ENCODE peak calls at places on chromosomes 13 and 19, in seven cellular contexts. M is fibroblast of mammary gland; W is hepatic stellate cell; H is memory B cell; C is fibroblast of pulmonary artery; N is CD8-positive, alpha-beta T cell; T is GM12865. Y is an unnamed sample.

GRCh38 chr19:40550951-40551350 is 25.7 kb upstream of the SHKBP1 start:
- DNase-seq in N (no peak), H (no peak), C (no peak), M (no peak), W (no peak), T (no peak), Y (no peak)

GRCh38 chr13:98910501-98910951 is 67.3 kb downstream of the DOCK9 start:
- DNase-seq in M (peak), T (peak), H (no peak), N (peak), C (peak), W (peak), Y (peak)

GRCh38 chr19:21593934-21594844 is 88.8 kb downstream of the ZNF429 start:
- DNase-seq in N (no peak), C (no peak), H (no peak), W (no peak), M (no peak), T (no peak), Y (no peak)

GRCh38 chr13:44188257-44188656 is 185.4 kb upstream of the SERP2 start:
- DNase-seq in N (no peak), H (no peak), W (no peak), T (no peak), M (peak), C (peak), Y (peak)

GRCh38 chr13:74250738-74251190 is 116.6 kb upstream of the KLF12 start:
- DNase-seq in N (no peak), T (no peak), C (peak), W (no peak), M (peak), H (no peak), Y (peak)

GRCh38 chr19:10193666-10194499 is 870 bp downstream of the DNMT1 start:
- DNase-seq in W (peak), T (peak), M (peak), H (no peak), C (peak), N (no peak), Y (peak)

GRCh38 chr19:30739394-30739793 is 367.2 kb downstream of the ZNF536 start:
- DNase-seq in N (no peak), T (no peak), M (peak), W (no peak), H (no peak), C (no peak), Y (no peak)

GRCh38 chr19:15456871-15457700 is 7.3 kb downstream of the RASAL3 start:
- DNase-seq in N (no peak), M (no peak), C (no peak), H (no peak), W (no peak), T (peak), Y (no peak)

GRCh38 chr19:18339703-18340102 is 695 bp upstream of the PGPEP1 start:
- DNase-seq in M (peak), W (peak), H (no peak), N (no peak), T (peak), C (peak), Y (peak)

GRCh38 chr19:49488046-49488862 is 846 bp downstream of the RPL13A start:
- DNase-seq in W (no peak), N (no peak), H (no peak), M (no peak), T (peak), C (no peak), Y (no peak)

GRCh38 chr19:51000981-51001380 is 423 bp downstream of the KLK8 start:
- DNase-seq in N (no peak), T (no peak), H (no peak), W (no peak), M (no peak), C (no peak), Y (no peak)

GRCh38 chr13:95535243-95535642 is 17.3 kb upstream of the CLDN10 start:
- DNase-seq in C (peak), N (no peak), M (peak), W (no peak), T (peak), H (no peak), Y (peak)

GRCh38 chr13:101575591-101575990 is 123.1 kb downstream of the ITGBL1 start:
- DNase-seq in W (no peak), N (no peak), T (no peak), H (no peak), C (no peak), M (peak), Y (no peak)

GRCh38 chr13:37375071-37375470 is 223.5 kb downstream of the POSTN start:
- DNase-seq in M (no peak), C (no peak), H (no peak), W (no peak), T (no peak), N (no peak), Y (no peak)

GRCh38 chr13:20911037-20911436 is 8.5 kb upstream of the XPO4 start:
- DNase-seq in T (no peak), W (no peak), N (no peak), H (no peak), M (no peak), C (no peak), Y (peak)

GRCh38 chr19:1651548-1652394 is 644 bp downstream of the TCF3 start:
- DNase-seq in H (no peak), T (peak), M (peak), N (peak), W (peak), C (peak), Y (no peak)

GRCh38 chr19:46661735-46662592 is 982 bp upstream of the DACT3 start:
- DNase-seq in H (peak), N (peak), M (peak), T (peak), C (peak), W (peak), Y (peak)

GRCh38 chr19:13181747-13182388 is 31.7 kb downstream of the IER2 start:
- DNase-seq in H (no peak), T (peak), M (peak), N (peak), C (peak), W (peak), Y (no peak)

GRCh38 chr13:52845334-52845761 is 3.1 kb downstream of the PCDH8 start:
- DNase-seq in H (no peak), T (no peak), M (no peak), C (no peak), N (no peak), W (no peak), Y (no peak)

GRCh38 chr19:35220315-35220921 is 8.1 kb downstream of the FAM187B start:
- DNase-seq in T (no peak), H (no peak), C (peak), M (no peak), N (no peak), W (no peak), Y (no peak)

GRCh38 chr13:103839460-103839859 is 773.2 kb upstream of the SLC10A2 start:
- DNase-seq in T (no peak), H (no peak), C (no peak), N (no peak), W (no peak), M (no peak), Y (no peak)

GRCh38 chr19:51772977-51773376 is 12.0 kb downstream of the FPR2 start:
- DNase-seq in N (no peak), C (no peak), H (no peak), M (no peak), W (no peak), T (no peak), Y (peak)

GRCh38 chr19:1001538-1002166 is 1.4 kb downstream of the GRIN3B start:
- DNase-seq in M (no peak), N (peak), W (peak), T (peak), C (no peak), H (peak), Y (peak)

GRCh38 chr19:34998777-34999497 is 1.2 kb upstream of the GRAMD1A start:
- DNase-seq in N (no peak), C (no peak), H (no peak), W (no peak), T (no peak), M (no peak), Y (no peak)

GRCh38 chr13:101514695-101515275 is 62.3 kb downstream of the ITGBL1 start:
- DNase-seq in W (no peak), H (peak), N (peak), C (peak), M (peak), T (peak), Y (peak)

GRCh38 chr19:19098084-19098702 is 34.4 kb downstream of the SLC25A42 start:
- DNase-seq in W (no peak), T (no peak), M (no peak), N (no peak), H (no peak), C (no peak), Y (no peak)

GRCh38 chr13:34722931-34723330 is 219.1 kb upstream of the NBEA start:
- DNase-seq in C (no peak), W (no peak), H (no peak), M (no peak), N (no peak), T (no peak), Y (no peak)

GRCh38 chr19:410243-410781 is 1.4 kb upstream of the C2CD4C start:
- DNase-seq in N (no peak), W (no peak), H (no peak), C (no peak), M (no peak), T (no peak), Y (no peak)

GRCh38 chr19:7427944-7428343 is 60.9 kb downstream of the PEX11G start:
- DNase-seq in W (peak), H (no peak), T (peak), M (no peak), N (no peak), C (peak), Y (no peak)

GRCh38 chr13:75052616-75053015 is 429.4 kb downstream of the TBC1D4 start:
- DNase-seq in W (no peak), T (no peak), N (no peak), M (no peak), C (no peak), H (no peak), Y (no peak)

GRCh38 chr19:34500656-34501120 is 19.1 kb downstream of the WTIP start:
- DNase-seq in M (no peak), N (peak), T (no peak), H (peak), C (no peak), W (no peak), Y (no peak)

GRCh38 chr13:44052843-44053607 is 173.3 kb downstream of the LACC1 start:
- DNase-seq in N (no peak), T (no peak), H (no peak), M (peak), W (peak), C (peak), Y (no peak)

GRCh38 chr19:4077800-4078683 is 11.3 kb upstream of the ZBTB7A start:
- DNase-seq in N (peak), W (peak), H (peak), C (no peak), T (peak), M (no peak), Y (no peak)

GRCh38 chr19:54279441-54279962 is 1.4 kb downstream of the LILRB2 start:
- DNase-seq in M (no peak), C (no peak), H (no peak), W (no peak), N (no peak), T (no peak), Y (no peak)

GRCh38 chr13:45333973-45334922 is 6.7 kb downstream of the TPT1 start:
- DNase-seq in T (no peak), W (no peak), N (peak), M (peak), H (no peak), C (peak), Y (peak)

GRCh38 chr13:111789011-111789410 is 277.9 kb upstream of the SOX1 start:
- DNase-seq in W (no peak), H (no peak), M (no peak), N (no peak), T (no peak), C (no peak), Y (no peak)

Y was measured in HT1080.